ENCODE peak calls at places on chromosomes 7 and 10, in six cellular contexts. L is A549, Z is endothelial cell of umbilical vein, K is GM12878, D is K562, B is HepG2. F is an unnamed sample.

GRCh38 chr10:121617176-121617575 is 18.9 kb upstream of the FGFR2 start:
- DNase-seq in D (no peak), B (no peak), K (no peak), L (no peak), Z (no peak), F (no peak)

GRCh38 chr10:72089618-72090017 is 1.3 kb upstream of the SPOCK2 start:
- DNase-seq in L (no peak), Z (no peak), K (no peak), D (no peak), B (no peak), F (no peak)

GRCh38 chr7:157675427-157675930 is 338.7 kb downstream of the DNAJB6 start:
- DNase-seq in L (no peak), D (no peak), Z (no peak), K (no peak), B (no peak), F (no peak)

GRCh38 chr7:25026156-25026555 is 46.2 kb upstream of the OSBPL3 start:
- DNase-seq in Z (no peak), D (no peak), L (no peak), K (no peak), B (no peak), F (no peak)

GRCh38 chr7:56449762-56450161 is 333.5 kb upstream of the NUPR2 start:
- DNase-seq in K (no peak), B (no peak), D (no peak), Z (no peak), L (no peak), F (no peak)

GRCh38 chr7:36760856-36761762 is 36.8 kb upstream of the AOAH start:
- DNase-seq in B (peak), Z (no peak), K (no peak), D (no peak), L (no peak), F (no peak)

GRCh38 chr10:96606216-96606615 is 19.4 kb upstream of the TM9SF3 start:
- DNase-seq in B (no peak), Z (no peak), L (no peak), K (no peak), D (no peak), F (no peak)

GRCh38 chr7:7565746-7566650 is 686 bp upstream of the MIOS start:
- DNase-seq in K (no peak), L (no peak), D (no peak), B (peak), Z (no peak), F (peak)

GRCh38 chr10:21488246-21488953 is 37.1 kb downstream of the SKIDA1 start:
- DNase-seq in L (peak), K (no peak), B (no peak), Z (peak), D (no peak), F (no peak)

GRCh38 chr7:69702357-69702756 is 104.1 kb downstream of the AUTS2 start:
- DNase-seq in B (no peak), D (no peak), K (no peak), L (no peak), Z (no peak), F (no peak)

GRCh38 chr10:99659031-99659867 is at the start of gene ENTPD7:
- DNase-seq in Z (peak), K (peak), L (peak), D (peak), B (peak), F (peak)

GRCh38 chr7:33627741-33628140 is 277.6 kb upstream of the BMPER start:
- DNase-seq in Z (no peak), D (no peak), B (no peak), L (no peak), K (no peak), F (no peak)

GRCh38 chr10:63723741-63724140 is 202.5 kb downstream of the REEP3 start:
- DNase-seq in B (no peak), Z (no peak), L (no peak), D (no peak), K (no peak), F (no peak)

GRCh38 chr10:43229208-43230061 is 37.4 kb downstream of the RASGEF1A start:
- DNase-seq in Z (no peak), D (no peak), B (no peak), L (peak), K (no peak), F (no peak)

GRCh38 chr10:89785095-89785494 is 83.7 kb downstream of the KIF20B start:
- DNase-seq in D (peak), Z (no peak), L (peak), B (no peak), K (no peak), F (peak)

GRCh38 chr7:117110480-117111315 is 157.4 kb downstream of the ST7 start:
- DNase-seq in K (peak), L (no peak), D (no peak), B (no peak), Z (peak), F (peak)

GRCh38 chr7:127587663-127588018 is 570 bp upstream of the ARF5 start:
- DNase-seq in L (no peak), Z (no peak), K (no peak), D (peak), B (no peak), F (no peak)

GRCh38 chr10:24180891-24181290 is 28.0 kb upstream of the KIAA1217 start:
- DNase-seq in K (no peak), L (no peak), Z (no peak), D (no peak), B (no peak), F (no peak)

GRCh38 chr10:94264085-94264484 is 98.7 kb downstream of the NOC3L start:
- DNase-seq in D (no peak), Z (no peak), K (no peak), B (peak), L (no peak), F (no peak)

GRCh38 chr10:86918022-86918471 is 39.4 kb downstream of the MMRN2 start:
- DNase-seq in K (no peak), Z (no peak), L (no peak), B (no peak), D (no peak), F (no peak)

GRCh38 chr7:117666019-117666418 is 186.2 kb downstream of the CFTR start:
- DNase-seq in D (no peak), B (no peak), Z (peak), L (peak), K (no peak), F (no peak)

GRCh38 chr10:69043931-69044531 is 43.9 kb upstream of the SRGN start:
- DNase-seq in L (no peak), D (no peak), Z (no peak), B (no peak), K (no peak), F (no peak)

GRCh38 chr7:100547872-100548271 is 8.9 kb downstream of the AGFG2 start:
- DNase-seq in Z (peak), B (no peak), K (no peak), L (no peak), D (peak), F (no peak)

GRCh38 chr10:15200626-15201025 is 32.1 kb upstream of the NMT2 start:
- DNase-seq in L (peak), Z (peak), D (no peak), K (no peak), B (peak), F (no peak)

GRCh38 chr7:151851160-151851751 is 25.7 kb downstream of the PRKAG2 start:
- DNase-seq in Z (no peak), L (no peak), K (peak), D (no peak), B (no peak), F (peak)

GRCh38 chr7:94620703-94621118 is 35.2 kb downstream of the SGCE start:
- DNase-seq in K (peak), D (no peak), B (peak), L (peak), Z (peak), F (peak)

GRCh38 chr10:44460499-44460898 is 75.6 kb upstream of the CXCL12 start:
- DNase-seq in Z (no peak), D (no peak), B (no peak), K (no peak), L (no peak), F (no peak)

GRCh38 chr7:29923231-29923630 is 66.4 kb downstream of the SCRN1 start:
- DNase-seq in L (no peak), Z (no peak), B (no peak), D (no peak), K (no peak), F (no peak)

GRCh38 chr7:119945822-119946221 is 327.2 kb upstream of the KCND2 start:
- DNase-seq in K (no peak), B (no peak), L (no peak), D (no peak), Z (no peak), F (no peak)

GRCh38 chr7:157875230-157876179 is 538.7 kb downstream of the DNAJB6 start:
- DNase-seq in Z (no peak), L (peak), B (no peak), D (peak), K (no peak), F (peak)

GRCh38 chr10:113735913-113736312 is 15.6 kb upstream of the PLEKHS1 start:
- DNase-seq in L (peak), B (peak), K (no peak), Z (no peak), D (no peak), F (peak)

GRCh38 chr7:2545746-2546425 is 9.4 kb downstream of the BRAT1 start:
- DNase-seq in L (no peak), Z (no peak), D (no peak), K (no peak), B (no peak), F (no peak)

GRCh38 chr7:73824986-73825385 is 5.8 kb upstream of the CLDN4 start:
- DNase-seq in B (no peak), D (no peak), L (no peak), Z (no peak), K (no peak), F (no peak)

GRCh38 chr10:122861724-122862161 is 16.1 kb upstream of the CUZD1 start:
- DNase-seq in L (peak), K (no peak), B (no peak), Z (peak), D (peak), F (no peak)

GRCh38 chr10:110408203-110408871 is 89.4 kb upstream of the DUSP5 start:
- DNase-seq in Z (peak), D (no peak), L (peak), B (no peak), K (no peak), F (no peak)

GRCh38 chr7:55018361-55019328 is at the start of gene EGFR:
- DNase-seq in D (no peak), B (no peak), K (no peak), L (peak), Z (peak), F (no peak)

GRCh38 chr10:124626759-124627380 is 117.3 kb downstream of the FAM53B start:
- DNase-seq in K (peak), D (no peak), B (no peak), Z (no peak), L (no peak), F (no peak)

DNA sequence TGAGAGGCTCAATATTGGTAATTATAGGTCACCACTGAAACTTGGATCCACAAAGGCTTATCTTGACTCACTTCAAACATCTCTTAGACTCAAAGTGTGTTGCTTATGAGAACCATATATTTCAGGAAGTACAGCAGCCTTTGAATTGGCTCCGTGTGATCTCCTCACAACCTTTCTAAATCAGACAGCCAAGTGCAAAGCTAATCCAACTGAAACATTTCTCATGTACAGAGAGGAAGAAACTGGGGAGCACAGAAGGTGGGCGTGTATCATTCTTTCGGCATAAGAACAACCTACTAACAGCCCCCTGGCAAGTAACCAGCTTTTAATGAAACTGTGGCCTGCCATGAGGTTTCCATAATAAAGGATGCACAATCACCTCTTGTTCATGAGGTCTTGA is 109.4 kb downstream of the MBL2 start:
- DNase-seq in Z (no peak), B (no peak), L (no peak), D (no peak), K (no peak), F (no peak)
- TF ChIP-seq MYC in Z (no peak), B (no peak), L (no peak), D (no peak), K (no peak), F (no peak)

DNA sequence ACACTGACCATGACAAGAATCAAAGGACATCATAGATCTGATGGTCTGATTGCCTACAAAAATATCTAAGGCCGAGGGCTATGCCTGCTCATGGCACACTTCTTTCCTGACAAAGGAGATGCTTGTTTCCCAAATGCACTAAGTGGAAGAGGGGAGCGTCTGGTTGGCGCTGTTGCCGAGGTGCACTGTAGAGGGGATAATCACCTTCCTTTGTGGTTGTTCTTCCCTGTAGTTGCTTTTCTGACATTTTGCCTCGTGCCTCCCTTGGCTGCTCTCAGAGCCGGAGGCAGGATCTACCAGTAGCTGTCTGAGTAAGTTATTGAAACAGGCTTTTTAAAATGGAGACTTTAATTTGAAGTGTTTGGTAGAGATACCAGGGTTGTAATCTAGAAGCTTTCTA is 352.0 kb downstream of the SORCS3 start:
- DNase-seq in B (no peak), Z (no peak), K (no peak), L (no peak), D (no peak), F (no peak)
- TF ChIP-seq POLR2A in B (no peak), Z (no peak), K (no peak), L (no peak), D (no peak), F (no peak)

GRCh38 chr10:103928784-103929183 is 10.8 kb upstream of the STN1 start:
- DNase-seq in B (no peak), D (no peak), K (no peak), Z (no peak), L (no peak), F (no peak)

GRCh38 chr10:103923502-103923901 is 5.5 kb upstream of the STN1 start:
- DNase-seq in K (no peak), Z (no peak), D (no peak), L (no peak), B (peak), F (no peak)

GRCh38 chr10:103929396-103929921 is 11.5 kb upstream of the STN1 start:
- DNase-seq in Z (no peak), L (no peak), B (no peak), D (no peak), K (no peak), F (no peak)

GRCh38 chr10:103925591-103925990 is 7.6 kb upstream of the STN1 start:
- DNase-seq in B (no peak), D (no peak), Z (no peak), L (no peak), K (no peak), F (no peak)

GRCh38 chr10:103926722-103927319 is 8.8 kb upstream of the STN1 start:
- DNase-seq in K (no peak), L (no peak), B (no peak), D (no peak), Z (no peak), F (no peak)
- TF ChIP-seq CTCF in K (no peak), L (no peak), B (no peak), D (no peak), Z (no peak), F (no peak)

DNA sequence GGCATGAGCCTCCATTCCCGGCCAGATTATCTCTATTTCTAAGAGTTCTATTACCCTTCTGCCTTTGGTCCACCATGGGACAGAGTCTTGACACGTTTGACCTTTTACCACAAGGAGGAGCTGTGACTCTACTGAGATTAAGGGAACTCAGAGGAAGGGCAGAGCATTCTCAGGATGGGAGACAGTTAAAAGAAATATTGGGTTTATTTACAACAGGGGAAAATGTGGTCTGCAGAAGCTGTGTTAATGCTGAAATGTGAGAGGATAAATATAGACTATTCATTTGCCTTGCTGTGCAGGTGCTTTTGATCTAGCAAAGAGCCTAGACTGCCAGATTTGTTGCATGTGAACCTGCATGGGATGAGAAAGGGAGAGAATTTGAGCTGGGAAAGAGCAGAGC is 45.8 kb upstream of the PRSS58 start:
- DNase-seq in K (no peak), L (peak), B (no peak), Z (no peak), D (peak), F (peak)
- TF ChIP-seq MYC in K (no peak), L (no peak), B (no peak), Z (no peak), D (no peak), F (no peak)